ENCODE peak calls at places on chromosomes 7 and 10, in seven cellular contexts. H is fibroblast of lung, J is tibial artery, B is esophagus muscularis mucosa, Q is SJSA1, R is A549, V is SJCRH30. F is an unnamed sample.

GRCh38 chr7:157033483-157034473 is 23.3 kb upstream of the MNX1 start:
- DNase-seq in Q (no peak), J (no peak), V (no peak), H (no peak), B (no peak), R (no peak), F (no peak)

GRCh38 chr7:5824297-5824610 is 42.8 kb upstream of the RNF216 start:
- DNase-seq in B (no peak), H (no peak), V (no peak), Q (no peak), R (no peak), J (no peak), F (no peak)

GRCh38 chr10:93061594-93062498 is 1.2 kb downstream of the CYP26C1 start:
- DNase-seq in R (no peak), J (no peak), B (peak), H (no peak), V (no peak), Q (no peak), F (no peak)

GRCh38 chr7:111438369-111439289 is 123.7 kb downstream of the IMMP2L start:
- DNase-seq in Q (peak), J (no peak), V (peak), R (no peak), B (no peak), H (peak), F (no peak)

GRCh38 chr10:100728928-100729876 is 16.2 kb upstream of the PAX2 start:
- DNase-seq in B (no peak), J (no peak), H (peak), Q (no peak), V (peak), R (peak), F (no peak)

GRCh38 chr10:23037561-23037960 is 57.8 kb upstream of the MSRB2 start:
- DNase-seq in Q (no peak), J (no peak), R (no peak), H (no peak), V (no peak), B (no peak), F (no peak)

GRCh38 chr7:10300557-10300956 is 673.1 kb upstream of the PHF14 start:
- DNase-seq in V (peak), B (no peak), R (no peak), J (no peak), Q (no peak), H (no peak), F (no peak)

GRCh38 chr7:22943997-22944396 is 69.9 kb downstream of the HYCC1 start:
- DNase-seq in Q (no peak), V (no peak), B (no peak), J (peak), R (no peak), H (peak), F (no peak)

GRCh38 chr7:71615017-71615416 is 483.1 kb downstream of the GALNT17 start:
- DNase-seq in V (peak), H (no peak), J (peak), R (no peak), Q (no peak), B (no peak), F (no peak)

GRCh38 chr7:44293561-44294324 is 31.7 kb downstream of the CAMK2B start:
- DNase-seq in J (peak), B (peak), R (no peak), H (no peak), Q (no peak), V (no peak), F (peak)

GRCh38 chr7:132437730-132438129 is 138.5 kb downstream of the PLXNA4 start:
- DNase-seq in H (no peak), R (no peak), Q (no peak), V (no peak), B (no peak), J (no peak), F (no peak)

GRCh38 chr10:131314799-131315198 is 3.3 kb upstream of the TCERG1L start:
- DNase-seq in H (no peak), B (no peak), V (no peak), R (no peak), Q (no peak), J (no peak), F (no peak)

GRCh38 chr10:13865758-13866491 is 279.2 kb downstream of the PRPF18 start:
- DNase-seq in R (peak), Q (peak), J (no peak), B (no peak), V (no peak), H (peak), F (no peak)

GRCh38 chr10:11336703-11337102 is 274.7 kb downstream of the USP6NL start:
- DNase-seq in Q (no peak), H (no peak), J (no peak), R (no peak), B (no peak), V (peak), F (no peak)

GRCh38 chr10:75355706-75356105 is 45.9 kb downstream of the ZNF503 start:
- DNase-seq in J (no peak), H (no peak), R (no peak), B (no peak), V (no peak), Q (no peak), F (no peak)

GRCh38 chr10:132232553-132232949 is 45.8 kb downstream of the DPYSL4 start:
- DNase-seq in H (no peak), B (no peak), J (peak), Q (no peak), V (no peak), R (no peak), F (peak)

GRCh38 chr10:113961261-113961938 is 82.3 kb upstream of the ADRB1 start:
- DNase-seq in R (no peak), Q (no peak), J (no peak), B (no peak), H (no peak), V (peak), F (no peak)
- H3K27ac ChIP-seq in R (no peak), Q (no peak), J (no peak), B (no peak), H (no peak), V (no peak), F (no peak)

GRCh38 chr10:124378817-124379510 is 39.8 kb downstream of the OAT start:
- DNase-seq in J (no peak), V (no peak), Q (no peak), R (peak), H (peak), B (no peak), F (no peak)
- H3K27ac ChIP-seq in J (peak), V (no peak), Q (no peak), R (no peak), H (no peak), B (no peak), F (no peak)

GRCh38 chr10:78937388-78937787 is 131.4 kb upstream of the ZMIZ1 start:
- DNase-seq in B (no peak), J (no peak), H (no peak), Q (no peak), R (no peak), V (no peak), F (no peak)
- H3K27ac ChIP-seq in B (peak), J (no peak), H (no peak), Q (no peak), R (peak), V (no peak), F (no peak)

GRCh38 chr10:103869336-103869735 is 14.0 kb upstream of the SH3PXD2A start:
- DNase-seq in B (no peak), J (no peak), R (no peak), V (no peak), Q (no peak), H (no peak), F (no peak)
- H3K27ac ChIP-seq in B (no peak), J (no peak), R (no peak), V (no peak), Q (no peak), H (no peak), F (no peak)

GRCh38 chr7:79502151-79502550 is 48.7 kb upstream of the MAGI2 start:
- DNase-seq in B (no peak), H (no peak), Q (no peak), R (no peak), V (no peak), J (no peak), F (no peak)

GRCh38 chr7:79512269-79512668 is 58.8 kb upstream of the MAGI2 start:
- DNase-seq in B (no peak), J (no peak), V (no peak), R (no peak), Q (no peak), H (no peak), F (no peak)

GRCh38 chr7:79507161-79507560 is 53.7 kb upstream of the MAGI2 start:
- DNase-seq in H (no peak), B (no peak), V (no peak), J (no peak), Q (peak), R (no peak), F (no peak)

GRCh38 chr7:79504607-79505389 is 51.3 kb upstream of the MAGI2 start:
- DNase-seq in R (no peak), V (peak), H (peak), J (no peak), B (no peak), Q (peak), F (peak)

DNA sequence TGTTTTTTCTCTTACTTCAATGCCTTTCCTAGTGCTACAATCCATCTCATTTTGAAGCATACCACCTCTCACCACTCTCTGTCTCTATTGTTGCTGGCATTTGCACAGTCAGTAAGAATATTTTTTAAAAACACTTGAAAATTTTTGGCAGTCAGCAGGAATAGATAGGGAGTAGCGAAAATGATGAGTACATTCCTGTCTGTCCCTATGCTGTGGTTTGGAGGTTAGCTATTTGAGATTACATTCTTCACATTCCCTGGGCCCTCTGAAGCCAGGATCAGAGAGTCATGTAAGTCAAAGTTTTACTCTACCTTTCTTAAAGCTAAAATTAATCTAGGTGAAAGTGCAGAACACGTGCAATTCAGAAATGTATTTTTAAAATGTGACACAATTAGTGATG is 53.0 kb upstream of the MAGI2 start:
- DNase-seq in V (peak), B (no peak), R (no peak), Q (peak), J (no peak), H (peak), F (no peak)
- H3K27ac ChIP-seq in V (peak), B (no peak), R (peak), Q (peak), J (no peak), H (no peak), F (no peak)

GRCh38 chr10:122307669-122308486 is 36.8 kb downstream of the BTBD16 start:
- DNase-seq in H (peak), J (peak), Q (peak), B (no peak), R (peak), V (no peak), F (peak)
- H3K27ac ChIP-seq in H (peak), J (peak), Q (peak), B (peak), R (peak), V (no peak), F (peak)

GRCh38 chr10:97399843-97400545 is 1.1 kb downstream of the RRP12 start:
- DNase-seq in Q (peak), J (no peak), H (peak), V (peak), R (peak), B (no peak), F (peak)
- H3K27ac ChIP-seq in Q (peak), J (peak), H (peak), V (peak), R (peak), B (no peak), F (peak)

F was measured in right cardiac atrium.